ENCODE peak calls at places on chromosomes 2 and 18, in four cellular contexts. One of them, this sample, is unnamed.

GRCh38 chr2:176473177-176473576 is 203.9 kb downstream of the MTX2 start:
- DNase-seq in Peyer's patch: no peak
- DNase-seq in heart left ventricle: peak; percentile 35
- DNase-seq in cardiac muscle cell: peak; percentile 48
- DNase-seq in this sample: no peak

GRCh38 chr2:230680463-230681195 is 32.0 kb upstream of the CAB39 start:
- DNase-seq in Peyer's patch: no peak
- DNase-seq in heart left ventricle: no peak
- DNase-seq in cardiac muscle cell: no peak
- DNase-seq in this sample: no peak

GRCh38 chr18:74534150-74534969 is at the start of gene CNDP1:
- DNase-seq in Peyer's patch: no peak
- DNase-seq in heart left ventricle: no peak
- DNase-seq in cardiac muscle cell: no peak
- DNase-seq in this sample: no peak

GRCh38 chr2:74524955-74525716 is 895 bp downstream of the DQX1 start:
- DNase-seq in Peyer's patch: no peak
- DNase-seq in heart left ventricle: peak; percentile 26
- DNase-seq in cardiac muscle cell: no peak
- DNase-seq in this sample: no peak

GRCh38 chr2:88471083-88471942 is 18.8 kb upstream of the FOXI3 start:
- DNase-seq in Peyer's patch: no peak
- DNase-seq in heart left ventricle: no peak
- DNase-seq in cardiac muscle cell: no peak
- DNase-seq in this sample: peak; percentile 32

GRCh38 chr2:101803128-101803527 is 105.6 kb downstream of the MAP4K4 start:
- DNase-seq in Peyer's patch: no peak
- DNase-seq in heart left ventricle: no peak
- DNase-seq in cardiac muscle cell: peak; percentile 66
- DNase-seq in this sample: no peak

GRCh38 chr2:8578335-8579244 is 103.3 kb upstream of the ID2 start:
- DNase-seq in Peyer's patch: peak; percentile 46
- DNase-seq in heart left ventricle: no peak
- DNase-seq in cardiac muscle cell: no peak
- DNase-seq in this sample: no peak

GRCh38 chr2:231568098-231568784 is 24.4 kb upstream of the TEX44 start:
- DNase-seq in Peyer's patch: no peak
- DNase-seq in heart left ventricle: no peak
- DNase-seq in cardiac muscle cell: no peak
- DNase-seq in this sample: no peak

GRCh38 chr2:182824056-182824758 is 42.2 kb downstream of the FRZB start:
- DNase-seq in Peyer's patch: no peak
- DNase-seq in heart left ventricle: no peak
- DNase-seq in cardiac muscle cell: no peak
- DNase-seq in this sample: no peak

GRCh38 chr2:172116107-172116506 is 13.4 kb upstream of the DLX2 start:
- DNase-seq in Peyer's patch: no peak
- DNase-seq in heart left ventricle: no peak
- DNase-seq in cardiac muscle cell: no peak
- DNase-seq in this sample: no peak

GRCh38 chr2:223262946-223263345 is 211.0 kb downstream of the KCNE4 start:
- DNase-seq in Peyer's patch: no peak
- DNase-seq in heart left ventricle: no peak
- DNase-seq in cardiac muscle cell: no peak
- DNase-seq in this sample: no peak

GRCh38 chr18:69895081-69896047 is 52.3 kb downstream of the CD226 start:
- DNase-seq in Peyer's patch: no peak
- DNase-seq in heart left ventricle: no peak
- DNase-seq in cardiac muscle cell: no peak
- DNase-seq in this sample: no peak

GRCh38 chr2:148903946-148904345 is 28.9 kb downstream of the KIF5C start:
- DNase-seq in Peyer's patch: no peak
- DNase-seq in heart left ventricle: no peak
- DNase-seq in cardiac muscle cell: no peak
- DNase-seq in this sample: no peak

GRCh38 chr2:55732854-55733253 is 39.2 kb upstream of the PNPT1 start:
- DNase-seq in Peyer's patch: no peak
- DNase-seq in heart left ventricle: no peak
- DNase-seq in cardiac muscle cell: peak; percentile 72
- DNase-seq in this sample: no peak

GRCh38 chr2:108616731-108617161 is 82.5 kb downstream of the LIMS1 start:
- DNase-seq in Peyer's patch: no peak
- DNase-seq in heart left ventricle: no peak
- DNase-seq in cardiac muscle cell: no peak
- DNase-seq in this sample: peak; percentile 81

GRCh38 chr18:70082430-70082829 is 123.1 kb downstream of the RTTN start:
- DNase-seq in Peyer's patch: no peak
- DNase-seq in heart left ventricle: no peak
- DNase-seq in cardiac muscle cell: no peak
- DNase-seq in this sample: no peak

GRCh38 chr2:111209045-111209514 is 88.4 kb downstream of the BCL2L11 start:
- DNase-seq in Peyer's patch: no peak
- DNase-seq in heart left ventricle: no peak
- DNase-seq in cardiac muscle cell: peak; percentile 43
- DNase-seq in this sample: no peak

GRCh38 chr18:52979888-52980287 is 639.9 kb downstream of the DCC start:
- DNase-seq in Peyer's patch: no peak
- DNase-seq in heart left ventricle: no peak
- DNase-seq in cardiac muscle cell: no peak
- DNase-seq in this sample: no peak

GRCh38 chr2:192645811-192646598 is 451.3 kb upstream of the TMEFF2 start:
- DNase-seq in Peyer's patch: no peak
- DNase-seq in heart left ventricle: no peak
- DNase-seq in cardiac muscle cell: no peak
- DNase-seq in this sample: no peak

GRCh38 chr2:88845772-88846661 is 154.5 kb downstream of the RPIA start:
- DNase-seq in Peyer's patch: peak; percentile 73
- DNase-seq in heart left ventricle: no peak
- DNase-seq in cardiac muscle cell: no peak
- DNase-seq in this sample: no peak

GRCh38 chr18:25974630-25975077 is 115.8 kb downstream of the SS18 start:
- DNase-seq in Peyer's patch: no peak
- DNase-seq in heart left ventricle: no peak
- DNase-seq in cardiac muscle cell: no peak
- DNase-seq in this sample: no peak

GRCh38 chr18:45715212-45715780 is 8.7 kb upstream of the SLC14A1 start:
- DNase-seq in Peyer's patch: no peak
- DNase-seq in heart left ventricle: no peak
- DNase-seq in cardiac muscle cell: no peak
- DNase-seq in this sample: no peak

GRCh38 chr2:15955232-15955983 is 15.1 kb downstream of the MYCN start:
- DNase-seq in Peyer's patch: no peak
- DNase-seq in heart left ventricle: no peak
- DNase-seq in cardiac muscle cell: no peak
- DNase-seq in this sample: peak; percentile 35

GRCh38 chr2:233643128-233643527 is 6.9 kb downstream of the UGT1A10 start:
- DNase-seq in Peyer's patch: no peak
- DNase-seq in heart left ventricle: no peak
- DNase-seq in cardiac muscle cell: peak; percentile 16
- DNase-seq in this sample: no peak

GRCh38 chr2:66548422-66548821 is 113.5 kb downstream of the MEIS1 start:
- DNase-seq in Peyer's patch: no peak
- DNase-seq in heart left ventricle: no peak
- DNase-seq in cardiac muscle cell: no peak
- DNase-seq in this sample: no peak

GRCh38 chr2:206989306-206989705 is 50.0 kb downstream of the CPO start:
- DNase-seq in Peyer's patch: no peak
- DNase-seq in heart left ventricle: no peak
- DNase-seq in cardiac muscle cell: peak; percentile 42
- DNase-seq in this sample: no peak

GRCh38 chr2:241952816-241953215 is 83.3 kb downstream of the RTP5 start:
- DNase-seq in Peyer's patch: no peak
- DNase-seq in heart left ventricle: no peak
- DNase-seq in cardiac muscle cell: no peak
- DNase-seq in this sample: no peak

GRCh38 chr2:222470802-222471468 is 46.6 kb downstream of the SGPP2 start:
- DNase-seq in Peyer's patch: no peak
- DNase-seq in heart left ventricle: no peak
- DNase-seq in cardiac muscle cell: no peak
- DNase-seq in this sample: no peak

GRCh38 chr18:47215554-47216138 is 35.8 kb downstream of the SKOR2 start:
- DNase-seq in Peyer's patch: no peak
- DNase-seq in heart left ventricle: no peak
- DNase-seq in cardiac muscle cell: peak; percentile 78
- DNase-seq in this sample: peak; percentile 32

GRCh38 chr2:314561-315336 is 26.9 kb upstream of the ALKAL2 start:
- DNase-seq in Peyer's patch: no peak
- DNase-seq in heart left ventricle: no peak
- DNase-seq in cardiac muscle cell: no peak
- DNase-seq in this sample: no peak

GRCh38 chr18:58662118-58662517 is 9.1 kb upstream of the MALT1 start:
- DNase-seq in Peyer's patch: peak; percentile 58
- DNase-seq in heart left ventricle: no peak
- DNase-seq in cardiac muscle cell: no peak
- DNase-seq in this sample: no peak

GRCh38 chr2:26578581-26578980 is 62.6 kb downstream of the CIB4 start:
- DNase-seq in Peyer's patch: no peak
- DNase-seq in heart left ventricle: no peak
- DNase-seq in cardiac muscle cell: no peak
- DNase-seq in this sample: no peak

GRCh38 chr2:14779252-14779651 is 146.7 kb downstream of the LRATD1 start:
- DNase-seq in Peyer's patch: no peak
- DNase-seq in heart left ventricle: no peak
- DNase-seq in cardiac muscle cell: no peak
- DNase-seq in this sample: no peak

GRCh38 chr2:26640331-26640745 is 828 bp downstream of the CIB4 start:
- DNase-seq in Peyer's patch: no peak
- DNase-seq in heart left ventricle: no peak
- DNase-seq in cardiac muscle cell: peak; percentile 88
- DNase-seq in this sample: no peak

GRCh38 chr2:224142397-224143312 is 103.6 kb upstream of the SERPINE2 start:
- DNase-seq in Peyer's patch: no peak
- DNase-seq in heart left ventricle: no peak
- DNase-seq in cardiac muscle cell: no peak
- DNase-seq in this sample: no peak

GRCh38 chr2:120767486-120768005 is 31.9 kb downstream of the GLI2 start:
- DNase-seq in Peyer's patch: no peak
- DNase-seq in heart left ventricle: peak; percentile 27
- DNase-seq in cardiac muscle cell: no peak
- DNase-seq in this sample: no peak

GRCh38 chr2:96554293-96555145 is 18.0 kb downstream of the ARID5A start:
- DNase-seq in Peyer's patch: peak; percentile 65
- DNase-seq in heart left ventricle: peak; percentile 78
- DNase-seq in cardiac muscle cell: peak; percentile 70
- DNase-seq in this sample: no peak
- H3K4me3 ChIP-seq in Peyer's patch: no peak overlapping the region
- H3K4me3 ChIP-seq in heart left ventricle: no peak overlapping the region
- H3K4me3 ChIP-seq in cardiac muscle cell: no peak overlapping the region
- H3K4me3 ChIP-seq in this sample: no peak overlapping the region

DNA sequence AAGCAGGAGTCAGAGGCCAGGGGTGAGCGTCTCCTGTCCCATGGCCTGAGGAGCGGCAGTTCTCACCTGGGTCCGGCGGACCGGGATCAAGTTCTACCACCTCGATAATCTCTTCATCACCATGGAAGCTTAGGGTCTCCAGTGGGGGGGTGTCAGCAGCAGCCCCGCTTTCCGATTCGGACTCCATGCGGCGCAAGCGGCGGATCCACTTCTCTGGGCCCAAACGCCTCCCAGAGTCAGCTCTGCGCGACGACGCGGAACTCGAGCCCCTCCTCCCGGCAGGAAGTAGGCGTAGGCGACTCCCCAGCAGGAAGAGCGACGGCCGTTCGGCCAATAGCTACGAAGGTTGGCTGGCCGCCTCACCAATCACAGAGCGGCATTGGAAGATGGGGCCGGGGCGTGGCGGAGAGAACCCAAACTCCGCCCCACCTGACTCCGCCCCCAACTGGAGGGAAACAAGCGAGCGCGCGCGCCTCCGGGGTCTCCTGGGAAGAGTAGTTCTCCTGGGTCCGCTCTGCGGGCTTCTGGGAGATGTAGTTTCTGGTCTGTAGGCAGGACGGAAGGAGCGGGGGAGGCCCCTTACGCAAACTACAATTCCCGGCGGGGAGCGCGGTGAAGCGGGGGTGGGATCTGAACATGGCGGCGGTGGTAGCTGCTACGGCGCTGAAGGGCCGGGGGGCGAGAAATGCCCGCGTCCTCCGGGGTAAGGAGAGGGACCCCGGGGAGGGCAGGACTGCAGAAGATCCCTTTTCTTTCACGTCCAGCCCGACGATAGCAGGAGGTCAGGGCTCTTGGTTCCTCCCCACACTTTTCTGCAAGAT is at the start of the genes AAMP and PNKD:
- DNase-seq in Peyer's patch: peak; percentile 100
- DNase-seq in heart left ventricle: peak; percentile 100
- DNase-seq in cardiac muscle cell: peak; percentile 100
- DNase-seq in this sample: peak; percentile 94
- TF ChIP-seq CTCF in Peyer's patch: peak; percentile 5
- TF ChIP-seq CTCF in heart left ventricle: peak; percentile 26
- TF ChIP-seq CTCF in cardiac muscle cell: peak; percentile 8
- TF ChIP-seq CTCF in this sample: no peak

DNA sequence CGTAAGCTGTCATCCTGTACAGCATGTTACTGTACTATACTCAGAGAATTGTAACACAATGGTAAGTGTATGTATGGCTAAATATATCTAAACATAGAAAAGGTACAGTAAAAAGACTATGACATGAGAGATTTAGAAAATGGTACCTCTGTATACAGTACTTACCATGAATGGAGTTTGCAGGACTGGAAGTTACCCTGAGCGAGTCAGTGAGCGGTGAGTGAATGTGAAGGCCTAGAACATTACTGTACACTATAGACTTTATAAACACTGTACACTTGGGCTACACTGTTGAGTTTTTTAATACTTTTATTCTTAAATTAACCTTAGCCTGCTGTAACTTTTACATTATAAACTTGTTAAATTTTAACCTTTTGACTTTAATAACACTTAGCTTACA is 1.5 kb downstream of the DDX18 start:
- DNase-seq in Peyer's patch: no peak
- DNase-seq in heart left ventricle: no peak
- DNase-seq in cardiac muscle cell: no peak
- DNase-seq in this sample: no peak
- H3K4me3 ChIP-seq in Peyer's patch: no peak overlapping the region
- H3K4me3 ChIP-seq in heart left ventricle: no peak overlapping the region
- H3K4me3 ChIP-seq in cardiac muscle cell: peak overlapping the region; percentile 58
- H3K4me3 ChIP-seq in this sample: peak overlapping the region; percentile 96

DNA sequence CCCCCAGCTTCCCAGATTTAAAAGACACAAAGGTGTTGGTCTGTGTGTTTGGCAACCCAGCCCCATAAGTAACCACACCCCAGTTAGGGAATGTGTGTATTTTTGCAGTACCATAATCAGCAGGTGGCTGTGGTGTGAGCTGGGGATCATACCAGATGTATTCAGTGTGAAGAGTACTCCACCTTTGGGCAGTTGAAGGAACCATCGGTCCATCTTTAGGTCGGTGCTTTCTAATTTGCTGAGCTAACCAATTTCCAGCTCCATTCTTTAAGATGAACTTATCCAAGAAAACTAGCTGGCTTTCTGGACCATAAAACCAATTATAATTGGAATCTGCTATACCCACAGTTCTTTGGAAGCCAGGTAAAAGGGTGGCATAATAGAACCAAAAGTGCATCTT is 3.2 kb downstream of the DSEL start:
- DNase-seq in Peyer's patch: no peak
- DNase-seq in heart left ventricle: no peak
- DNase-seq in cardiac muscle cell: no peak
- DNase-seq in this sample: no peak
- TF ChIP-seq CTCF in Peyer's patch: no peak
- TF ChIP-seq CTCF in heart left ventricle: no peak
- TF ChIP-seq CTCF in cardiac muscle cell: no peak
- TF ChIP-seq CTCF in this sample: no peak

This sample was measured in LNCaP clone FGC.